ENCODE peak calls at places on chromosomes 16 and 17, in five cellular contexts. M, K, L, D and V are unnamed samples.

GRCh38 chr17:1852327-1852726 is 22.5 kb downstream of the RPA1 start:
- DNase-seq in K (no peak), D (no peak), M (no peak), L (no peak), V (no peak)

GRCh38 chr17:4074831-4075495 is 67.9 kb downstream of the ZZEF1 start:
- DNase-seq in M (no peak), D (no peak), L (no peak), K (no peak), V (peak)

GRCh38 chr17:78724544-78724943 is 57.5 kb downstream of the CYTH1 start:
- DNase-seq in D (no peak), M (no peak), K (no peak), L (no peak), V (no peak)

GRCh38 chr17:18069101-18069500 is 18.6 kb upstream of the DRG2 start:
- DNase-seq in M (no peak), K (no peak), L (no peak), D (no peak), V (no peak)

GRCh38 chr17:74118504-74118903 is 85.0 kb upstream of the RPL38 start:
- DNase-seq in M (no peak), D (no peak), K (no peak), L (no peak), V (no peak)

GRCh38 chr17:45702666-45703266 is 81.4 kb upstream of the CRHR1 start:
- DNase-seq in M (no peak), L (no peak), K (no peak), D (no peak), V (peak)

GRCh38 chr17:82586576-82587233 is 61.5 kb downstream of the WDR45B start:
- DNase-seq in L (no peak), K (no peak), D (no peak), M (no peak), V (no peak)

GRCh38 chr17:79340286-79340685 is 265.7 kb downstream of the ENGASE start:
- DNase-seq in L (peak), M (no peak), K (no peak), D (peak), V (no peak)

GRCh38 chr17:1650731-1651558 is 1.3 kb upstream of the RILP start:
- DNase-seq in L (no peak), D (peak), K (no peak), M (no peak), V (no peak)

GRCh38 chr16:17312100-17312732 is 158.5 kb downstream of the XYLT1 start:
- DNase-seq in M (no peak), L (no peak), K (no peak), D (peak), V (no peak)

GRCh38 chr17:50863221-50863843 is 2.8 kb downstream of the TOB1 start:
- DNase-seq in K (no peak), L (peak), M (no peak), D (peak), V (peak)

GRCh38 chr17:46060461-46060860 is 61.4 kb downstream of the STH start:
- DNase-seq in K (no peak), M (no peak), L (no peak), D (no peak), V (no peak)

GRCh38 chr16:12188674-12189249 is 212.2 kb downstream of the SNX29 start:
- DNase-seq in D (peak), K (no peak), L (no peak), M (no peak), V (peak)

GRCh38 chr17:13540546-13540945 is 61.2 kb downstream of the HS3ST3A1 start:
- DNase-seq in L (no peak), K (no peak), M (no peak), D (no peak), V (no peak)

GRCh38 chr17:83103200-83103937 is 24.0 kb downstream of the METRNL start:
- DNase-seq in M (no peak), D (peak), K (no peak), L (peak), V (no peak)

GRCh38 chr16:55146939-55147338 is 177.1 kb upstream of the IRX6 start:
- DNase-seq in L (no peak), D (no peak), K (no peak), M (no peak), V (no peak)

GRCh38 chr16:85635545-85636140 is 22.5 kb downstream of the GSE1 start:
- DNase-seq in K (no peak), M (no peak), L (no peak), D (no peak), V (no peak)

GRCh38 chr16:51132484-51132883 is 18.6 kb downstream of the SALL1 start:
- DNase-seq in L (no peak), M (no peak), K (no peak), D (no peak), V (no peak)

GRCh38 chr16:48173877-48174276 is 18.1 kb upstream of the ABCC12 start:
- DNase-seq in L (no peak), M (no peak), K (no peak), D (no peak), V (no peak)

GRCh38 chr16:57639172-57639571 is 10.7 kb downstream of the ADGRG1 start:
- DNase-seq in D (no peak), K (no peak), M (no peak), L (no peak), V (no peak)

GRCh38 chr16:20300312-20301097 is 26.8 kb downstream of the GP2 start:
- DNase-seq in M (no peak), L (no peak), D (peak), K (no peak), V (peak)

GRCh38 chr16:84700518-84701277 is 898 bp downstream of the USP10 start:
- DNase-seq in L (no peak), M (no peak), K (no peak), D (peak), V (peak)

GRCh38 chr17:29569245-29569950 is 897 bp downstream of the TP53I13 start:
- DNase-seq in M (no peak), K (no peak), L (peak), D (no peak), V (no peak)

GRCh38 chr17:53628011-53628410 is 194.7 kb upstream of the KIF2B start:
- DNase-seq in M (no peak), K (no peak), D (no peak), L (no peak), V (peak)

GRCh38 chr16:50195276-50195675 is 42.2 kb downstream of the TENT4B start:
- DNase-seq in L (no peak), D (no peak), M (no peak), K (no peak), V (peak)

GRCh38 chr16:23110257-23110899 is 38.9 kb downstream of the USP31 start:
- DNase-seq in L (no peak), D (no peak), M (no peak), K (no peak), V (no peak)

GRCh38 chr17:82300707-82301270 is 16.6 kb downstream of the CD7 start:
- DNase-seq in D (peak), K (no peak), L (peak), M (no peak), V (peak)

GRCh38 chr16:734208-734980 is 6.4 kb downstream of the CIAO3 start:
- DNase-seq in K (no peak), L (no peak), D (no peak), M (no peak), V (no peak)

GRCh38 chr16:8892101-8892575 is 10.0 kb downstream of the LITAFD start:
- DNase-seq in M (no peak), K (no peak), L (no peak), D (no peak), V (no peak)

GRCh38 chr17:82913304-82914043 is 73.7 kb upstream of the ZNF750 start:
- DNase-seq in D (no peak), K (no peak), M (no peak), L (peak), V (no peak)

GRCh38 chr17:13001991-13002615 is 15.7 kb downstream of the ELAC2 start:
- DNase-seq in D (no peak), K (no peak), L (no peak), M (no peak), V (peak)

GRCh38 chr16:28623172-28623711 is 13.4 kb upstream of the SULT1A1 start:
- DNase-seq in K (no peak), D (peak), L (peak), M (no peak), V (peak)

GRCh38 chr17:35486920-35487727 is 38.6 kb upstream of the SLFN13 start:
- DNase-seq in D (peak), M (no peak), L (peak), K (no peak), V (peak)

GRCh38 chr17:49997256-49997735 is 2.3 kb upstream of the DLX3 start:
- DNase-seq in M (no peak), K (no peak), D (no peak), L (no peak), V (no peak)

GRCh38 chr17:77564278-77564920 is 394.1 kb upstream of the TNRC6C start:
- DNase-seq in L (no peak), M (no peak), D (no peak), K (no peak), V (no peak)

GRCh38 chr16:10971560-10971961 is 27.2 kb downstream of the CLEC16A start:
- DNase-seq in M (no peak), K (no peak), D (peak), L (no peak), V (peak)

GRCh38 chr17:40070644-40070894 is 7.8 kb downstream of the THRA start:
- DNase-seq in M (no peak), D (no peak), K (no peak), L (no peak), V (no peak)
- H3K4me3 ChIP-seq in M (peak), D (no peak), K (peak), L (no peak), V (no peak)

DNA sequence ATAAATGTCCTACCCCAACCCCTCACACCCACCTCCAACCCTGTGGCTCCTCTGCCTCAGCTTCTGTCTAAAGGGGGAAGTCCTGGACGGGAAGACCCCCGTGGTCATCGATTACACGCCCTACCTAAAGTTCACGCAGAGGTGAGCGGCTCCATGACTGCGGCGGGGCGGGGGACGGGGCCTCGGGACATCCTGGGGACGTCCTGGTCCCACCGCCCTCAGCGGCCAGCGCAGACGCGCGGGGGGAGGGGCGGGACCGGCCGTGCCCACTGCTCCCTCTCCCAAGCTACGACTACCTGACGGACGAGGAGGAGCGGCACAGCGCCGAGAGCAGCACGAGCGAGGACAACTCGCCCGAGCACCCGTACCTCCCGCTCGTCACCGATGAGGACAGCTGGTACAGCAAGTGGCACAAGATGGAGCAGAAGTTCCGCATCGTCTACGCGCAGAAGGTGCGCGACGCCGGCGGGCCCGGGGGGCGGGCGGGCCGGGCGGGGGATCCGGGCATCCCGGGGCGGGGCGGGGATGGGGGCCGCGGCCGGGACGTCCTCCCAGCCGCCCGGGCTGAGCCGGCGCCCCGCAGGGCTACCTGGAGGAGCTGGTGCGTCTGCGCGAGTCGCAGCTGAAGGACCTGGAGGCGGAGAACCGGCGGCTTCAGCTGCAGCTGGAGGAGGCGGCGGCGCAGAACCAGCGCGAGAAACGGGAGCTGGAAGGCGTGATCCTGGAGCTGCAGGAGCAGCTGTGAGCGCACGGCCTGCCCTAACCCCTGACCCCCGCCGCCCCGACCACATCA is 6.7 kb downstream of the RUNDC3A start:
- DNase-seq in K (no peak), L (no peak), M (no peak), D (peak), V (no peak)
- H3K4me3 ChIP-seq in K (peak), L (peak), M (peak), D (no peak), V (peak)

GRCh38 chr17:48564200-48565023 is 13.7 kb downstream of the HOXB4 start:
- DNase-seq in L (peak), D (no peak), K (no peak), M (no peak), V (peak)
- H3K4me3 ChIP-seq in L (peak), D (peak), K (peak), M (peak), V (peak)

GRCh38 chr16:67653131-67654068 is 6.7 kb downstream of the ACD start:
- DNase-seq in D (no peak), M (no peak), L (peak), K (no peak), V (no peak)
- H3K4me3 ChIP-seq in D (no peak), M (peak), L (no peak), K (peak), V (peak)

GRCh38 chr16:73071131-73071940 is 23.4 kb upstream of the ZFHX3 start:
- DNase-seq in M (no peak), D (peak), K (no peak), L (peak), V (peak)

GRCh38 chr16:73067671-73068545 is 20.0 kb upstream of the ZFHX3 start:
- DNase-seq in M (no peak), D (no peak), K (no peak), L (peak), V (no peak)

GRCh38 chr16:73066927-73067670 is 19.2 kb upstream of the ZFHX3 start:
- DNase-seq in D (peak), M (no peak), K (no peak), L (peak), V (peak)

GRCh38 chr16:73068546-73069401 is 20.8 kb upstream of the ZFHX3 start:
- DNase-seq in L (peak), M (peak), K (peak), D (peak), V (peak)

DNA sequence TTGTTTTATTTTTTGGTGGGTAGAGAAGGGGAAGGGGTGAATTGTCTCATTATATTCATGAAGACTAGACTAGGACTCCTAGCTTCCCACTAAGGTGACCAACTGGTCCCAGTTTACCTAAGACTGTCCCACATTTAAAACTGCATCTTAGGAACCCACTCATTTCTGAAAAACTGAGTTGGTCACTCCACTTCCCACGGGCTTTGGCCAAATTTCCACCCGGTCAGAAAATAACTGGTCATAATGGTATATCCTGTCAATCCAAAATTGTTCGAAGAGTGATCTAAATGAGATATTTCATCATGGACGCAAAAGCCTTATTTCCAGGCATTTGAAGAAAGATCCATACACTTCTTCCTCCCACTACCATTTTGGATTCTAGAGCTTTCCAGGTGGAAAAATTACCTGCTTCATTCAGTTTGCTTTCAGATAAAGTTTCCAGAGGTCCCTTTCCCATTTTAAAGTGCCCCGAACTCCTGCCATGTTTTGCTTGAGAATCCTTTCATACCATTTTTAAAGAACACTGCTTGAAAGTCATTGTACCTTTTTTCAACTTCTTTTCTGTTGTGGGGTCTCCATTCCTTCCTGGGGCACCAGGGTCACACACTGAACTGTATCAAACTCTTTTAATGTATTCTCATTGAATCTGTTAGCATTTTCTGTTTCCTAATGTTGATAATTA is 21.8 kb upstream of the ZFHX3 start:
- DNase-seq in L (no peak), D (no peak), K (no peak), M (no peak), V (no peak)
- H3K4me3 ChIP-seq in L (peak), D (no peak), K (peak), M (peak), V (no peak)

GRCh38 chr17:7438656-7439460 is 454 bp upstream of the FGF11 start:
- DNase-seq in M (no peak), D (no peak), L (no peak), K (no peak), V (no peak)
- H3K4me3 ChIP-seq in M (peak), D (no peak), L (no peak), K (peak), V (peak)

GRCh38 chr16:54062361-54063346 is 223.9 kb downstream of the IRX3 start:
- DNase-seq in M (no peak), D (no peak), K (no peak), L (no peak), V (no peak)
- H3K4me3 ChIP-seq in M (no peak), D (no peak), K (no peak), L (no peak), V (no peak)

DNA sequence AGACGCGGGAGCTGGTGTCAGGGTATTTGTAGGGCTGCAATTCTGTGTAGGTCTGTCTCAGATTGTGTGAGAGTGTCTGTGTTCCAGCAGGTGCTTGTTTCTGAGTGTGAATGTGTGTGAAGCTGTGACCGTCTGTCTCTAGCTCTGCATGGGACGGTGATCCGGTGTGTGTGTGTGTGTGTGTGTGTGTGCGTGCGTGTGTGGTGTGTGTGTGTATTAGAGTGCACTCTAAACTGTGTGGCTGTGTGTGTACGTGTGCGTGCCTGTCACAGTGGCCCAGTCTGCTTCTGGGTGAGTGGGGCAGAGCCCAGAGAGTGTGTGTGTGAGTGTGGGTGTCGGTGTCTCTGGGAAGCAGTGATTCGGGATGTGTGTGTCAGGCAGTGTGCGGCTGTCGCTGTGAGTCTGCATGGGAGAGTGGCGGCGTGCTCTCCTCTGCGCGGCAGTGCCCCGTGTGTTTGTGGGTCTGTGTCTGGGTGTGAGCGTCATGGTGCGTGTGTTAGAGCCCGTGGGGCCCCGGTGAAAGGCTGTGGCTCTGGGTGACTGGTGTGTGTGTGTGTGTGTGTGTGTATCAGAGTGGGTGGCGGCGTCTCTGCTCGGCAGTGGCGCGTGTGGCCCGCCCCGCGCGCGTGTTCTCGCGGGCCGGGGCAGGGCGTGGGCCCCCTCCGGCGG is 434 bp upstream of the WSCD1 start:
- DNase-seq in M (no peak), D (peak), K (no peak), L (no peak), V (no peak)
- H3K4me3 ChIP-seq in M (peak), D (no peak), K (peak), L (peak), V (no peak)

DNA sequence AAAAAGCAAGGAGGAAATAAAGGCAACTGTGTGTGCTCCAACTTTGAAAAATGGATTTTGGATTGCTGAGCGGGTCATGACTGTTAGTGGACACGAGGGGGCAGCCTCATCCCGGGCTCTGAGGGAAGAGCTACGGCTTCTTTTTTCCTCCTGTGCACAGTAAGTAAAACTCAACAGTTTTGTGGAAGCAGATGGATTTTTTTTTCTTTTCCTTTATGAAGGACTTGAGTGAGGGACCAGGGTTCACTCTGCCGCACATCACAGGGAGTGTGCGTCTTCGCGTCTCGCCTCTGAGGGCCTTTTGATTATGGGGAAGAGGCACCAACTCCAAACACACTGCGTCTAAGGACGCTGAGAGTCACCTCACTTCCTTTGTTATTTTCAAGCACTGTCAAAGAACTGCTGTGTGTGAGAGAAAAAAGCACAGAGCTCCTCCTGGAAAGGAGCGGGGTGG is 80.3 kb upstream of the GOT2 start:
- DNase-seq in K (no peak), L (peak), M (no peak), D (peak), V (peak)
- H3K4me3 ChIP-seq in K (peak), L (no peak), M (peak), D (no peak), V (peak)